ENCODE peak calls at places on chromosomes 13 and 19, in five cellular contexts. S is astrocyte of the spinal cord, U is fibroblast of pulmonary artery, V is astrocyte, X is AG10803. B is an unnamed sample.

GRCh38 chr19:12936582-12936981 is 1.8 kb upstream of the CALR start:
- DNase-seq in S (no peak), U (no peak), V (no peak), X (no peak), B (no peak)

GRCh38 chr13:97119899-97120745 is 102.0 kb upstream of the MBNL2 start:
- DNase-seq in X (peak; percentile 19), U (no peak), S (no peak), V (peak; percentile 58), B (no peak)

GRCh38 chr19:14406645-14407331 is 12.4 kb downstream of the DDX39A start:
- DNase-seq in S (no peak), V (no peak), X (no peak), U (no peak), B (no peak)

GRCh38 chr19:47418595-47419036 is 711 bp downstream of the MEIS3 start:
- DNase-seq in U (no peak), V (no peak), S (no peak), X (no peak), B (no peak)

GRCh38 chr19:32671883-32672282 is 3.1 kb downstream of the ANKRD27 start:
- DNase-seq in S (peak; percentile 11), U (no peak), X (no peak), V (peak; percentile 37), B (no peak)

GRCh38 chr19:43570174-43570791 is 5.0 kb downstream of the XRCC1 start:
- DNase-seq in V (no peak), X (no peak), S (no peak), U (no peak), B (no peak)

GRCh38 chr19:16904599-16904998 is 15.8 kb downstream of the F2RL3 start:
- DNase-seq in X (no peak), S (no peak), U (no peak), V (no peak), B (no peak)

GRCh38 chr19:49491804-49492572 is 4.2 kb upstream of the RPS11 start:
- DNase-seq in U (no peak), V (no peak), S (no peak), X (no peak), B (no peak)

GRCh38 chr13:95540848-95541247 is 11.7 kb upstream of the CLDN10 start:
- DNase-seq in S (no peak), V (no peak), U (no peak), X (no peak), B (no peak)

GRCh38 chr19:45340232-45340898 is at the start of gene KLC3:
- DNase-seq in S (no peak), V (no peak), U (no peak), X (no peak), B (peak; percentile 31)

GRCh38 chr19:1956868-1957492 is 16.0 kb downstream of the CSNK1G2 start:
- DNase-seq in S (no peak), U (no peak), V (no peak), X (no peak), B (no peak)

GRCh38 chr19:52991021-52991420 is 22.7 kb upstream of the ERVV-1 start:
- DNase-seq in X (no peak), V (no peak), S (no peak), U (no peak), B (no peak)

GRCh38 chr13:81907973-81908372 is 1567.0 kb upstream of the SPRY2 start:
- DNase-seq in X (no peak), S (no peak), V (no peak), U (no peak), B (no peak)

GRCh38 chr13:69618838-69619237 is 488.8 kb upstream of the ATXN8OS start:
- DNase-seq in S (no peak), U (no peak), X (no peak), V (no peak), B (no peak)

GRCh38 chr19:51124216-51124615 is 490 bp upstream of the SIGLEC9 start:
- DNase-seq in S (no peak), V (no peak), X (no peak), U (no peak), B (no peak)

GRCh38 chr13:21625366-21625765 is 21.4 kb upstream of the MICU2 start:
- DNase-seq in S (peak; percentile 28), X (peak; percentile 44), V (peak; percentile 7), U (peak; percentile 36), B (peak; percentile 37)

GRCh38 chr19:45782820-45783785 is 813 bp upstream of the DMPK start:
- DNase-seq in V (peak; percentile 52), U (peak; percentile 57), X (peak; percentile 78), S (peak; percentile 46), B (no peak)

GRCh38 chr19:10191347-10191746 is 3.4 kb downstream of the DNMT1 start:
- DNase-seq in X (peak; percentile 86), U (peak; percentile 70), V (peak; percentile 89), S (peak; percentile 94), B (no peak)

GRCh38 chr19:33831835-33832234 is 35.2 kb downstream of the KCTD15 start:
- DNase-seq in U (no peak), V (no peak), X (no peak), S (no peak), B (no peak)

GRCh38 chr19:3102239-3103140 is 8.3 kb downstream of the GNA11 start:
- DNase-seq in S (no peak), X (no peak), V (no peak), U (no peak), B (no peak)

GRCh38 chr19:52600639-52601024 is 30.5 kb downstream of the ZNF701 start:
- DNase-seq in V (no peak), U (no peak), X (no peak), S (no peak), B (no peak)

GRCh38 chr13:46553886-46554855 is 1.2 kb downstream of the LRCH1 start:
- DNase-seq in X (peak; percentile 78), V (peak; percentile 85), S (peak; percentile 82), U (peak; percentile 91), B (peak; percentile 59)

GRCh38 chr13:93862259-93862658 is 617.2 kb downstream of the DCT start:
- DNase-seq in X (peak; percentile 6), S (no peak), U (peak; percentile 37), V (peak; percentile 63), B (no peak)

GRCh38 chr19:6710273-6711077 is 10.0 kb downstream of the C3 start:
- DNase-seq in X (no peak), U (no peak), S (no peak), V (no peak), B (no peak)
- H3K4me3 ChIP-seq in X (no peak overlapping the region), U (no peak overlapping the region), S (no peak overlapping the region), V (no peak overlapping the region), B (no peak overlapping the region)

DNA sequence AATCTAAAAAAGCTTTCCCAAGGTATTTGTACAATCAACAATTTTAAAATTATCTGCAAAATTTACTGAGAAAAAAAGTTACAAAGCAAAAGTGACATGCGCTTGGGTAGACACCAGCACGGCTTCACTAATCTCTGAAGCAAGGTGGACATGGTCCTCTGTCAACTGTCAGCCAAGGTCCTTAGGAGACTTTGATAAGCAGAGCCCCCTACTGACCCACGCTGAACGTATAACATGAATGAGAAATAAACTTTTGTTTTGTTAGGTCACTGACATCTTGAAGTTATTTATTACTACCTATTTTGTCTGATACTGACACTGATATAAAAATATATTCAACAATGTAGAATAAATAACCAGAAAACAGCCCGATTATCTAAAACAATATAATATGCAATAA is 100.7 kb upstream of the OBI1 start:
- DNase-seq in U (no peak), X (no peak), S (no peak), V (no peak), B (no peak)
- H3K4me3 ChIP-seq in U (no peak overlapping the region), X (no peak overlapping the region), S (no peak overlapping the region), V (no peak overlapping the region), B (no peak overlapping the region)

DNA sequence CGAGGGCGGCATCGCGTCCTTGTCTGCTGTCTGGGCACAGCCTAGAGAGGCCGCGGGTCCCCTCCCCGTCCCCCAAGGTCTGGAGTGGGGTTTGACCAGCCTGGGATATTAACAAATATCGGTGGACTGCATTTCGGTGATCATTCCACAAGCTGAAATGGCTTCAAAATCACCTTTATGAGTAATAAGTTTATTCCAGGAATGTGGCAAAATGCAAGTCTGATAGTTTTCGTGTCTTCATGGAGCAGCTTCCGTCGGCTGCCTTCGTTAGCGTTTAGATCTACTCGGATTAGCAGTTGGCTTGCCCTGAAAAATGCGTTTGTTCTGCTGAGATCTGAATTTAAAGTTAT is 1.1 kb upstream of the GJA3 start:
- DNase-seq in X (no peak), V (no peak), U (no peak), S (no peak), B (no peak)
- H3K4me3 ChIP-seq in X (no peak overlapping the region), V (peak overlapping the region; percentile 55), U (no peak overlapping the region), S (no peak overlapping the region), B (no peak overlapping the region)

GRCh38 chr19:17966497-17967257 is at the start of gene KCNN1:
- DNase-seq in S (no peak), U (no peak), V (no peak), X (no peak), B (no peak)

GRCh38 chr19:17965370-17966114 is 1.4 kb upstream of the KCNN1 start:
- DNase-seq in U (no peak), V (no peak), S (no peak), X (no peak), B (no peak)

GRCh38 chr19:17963936-17964691 is 2.8 kb upstream of the KCNN1 start:
- DNase-seq in U (no peak), S (no peak), X (no peak), V (no peak), B (no peak)

GRCh38 chr19:17967258-17968051 is 548 bp downstream of the KCNN1 start:
- DNase-seq in X (no peak), U (no peak), S (no peak), V (no peak), B (no peak)

DNA sequence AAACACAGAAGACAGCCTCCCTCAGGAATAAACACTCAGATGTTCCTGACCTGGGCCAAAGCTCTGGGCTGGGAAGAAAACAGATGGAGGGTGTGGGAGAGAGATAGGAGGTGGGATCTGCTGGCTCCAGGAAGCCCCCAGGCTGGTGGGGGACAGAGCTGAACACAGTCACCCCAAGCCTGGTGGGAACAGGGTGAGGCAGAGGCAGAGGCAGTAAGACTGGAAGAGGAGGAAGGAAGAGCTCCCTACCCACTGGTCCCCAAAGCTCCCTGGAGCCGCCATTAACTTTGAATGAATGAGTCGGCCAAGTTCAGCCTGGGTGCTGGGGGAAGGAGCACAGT is 822 bp upstream of the KCNN1 start:
- DNase-seq in U (no peak), S (no peak), V (no peak), X (no peak), B (no peak)
- H3K4me3 ChIP-seq in U (no peak overlapping the region), S (no peak overlapping the region), V (no peak overlapping the region), X (no peak overlapping the region), B (no peak overlapping the region)

GRCh38 chr13:105672911-105673310 is 862.6 kb downstream of the EFNB2 start:
- DNase-seq in U (no peak), X (no peak), V (no peak), S (no peak), B (no peak)

GRCh38 chr13:105665284-105665683 is 870.2 kb downstream of the EFNB2 start:
- DNase-seq in U (no peak), V (peak; percentile 91), X (peak; percentile 51), S (peak; percentile 73), B (no peak)

GRCh38 chr13:105670179-105671015 is 865.1 kb downstream of the EFNB2 start:
- DNase-seq in S (no peak), X (no peak), U (no peak), V (no peak), B (no peak)
- H3K4me3 ChIP-seq in S (no peak overlapping the region), X (no peak overlapping the region), U (no peak overlapping the region), V (no peak overlapping the region), B (no peak overlapping the region)

GRCh38 chr19:8905342-8905741 is 73.2 kb downstream of the MBD3L1 start:
- DNase-seq in V (no peak), X (no peak), S (no peak), U (no peak), B (no peak)
- H3K4me3 ChIP-seq in V (no peak overlapping the region), X (no peak overlapping the region), S (no peak overlapping the region), U (no peak overlapping the region), B (no peak overlapping the region)

B was measured in CD4-positive, CD25-positive, alpha-beta regulatory T cell.